ENCODE peak calls at places on chromosome 12, in ten cellular contexts. X is PC-9; T is mesendoderm; U is Karpas-422; V is uterus; F is tibial nerve; L is CD8-positive, alpha-beta T cell; A is right cardiac atrium; G is aorta; B is pancreas. Y is an unnamed sample.

GRCh38 chr12:40829738-40830144 is 137.5 kb downstream of the CNTN1 start:
- DNase-seq in X (no peak), T (no peak), U (no peak), V (no peak), F (no peak), L (no peak), A (no peak), G (no peak), B (no peak), Y (no peak)

GRCh38 chr12:103739546-103739945 is 101.5 kb downstream of the NT5DC3 start:
- DNase-seq in X (no peak), T (no peak), U (no peak), V (no peak), F (no peak), L (no peak), A (no peak), G (no peak), B (no peak), Y (no peak)

GRCh38 chr12:121697093-121697698 is 15.4 kb upstream of the TMEM120B start:
- DNase-seq in X (peak; percentile 13), T (no peak), U (peak; percentile 85), V (no peak), F (no peak), L (peak; percentile 48), A (no peak), G (no peak), B (no peak), Y (peak; percentile 19)

GRCh38 chr12:109822951-109823411 is 10.2 kb downstream of the TRPV4 start:
- DNase-seq in X (peak; percentile 79), T (no peak), U (no peak), V (no peak), F (no peak), L (no peak), A (no peak), G (peak; percentile 58), B (peak; percentile 87), Y (no peak)

GRCh38 chr12:93595336-93595735 is 22.9 kb downstream of the SOCS2 start:
- DNase-seq in X (no peak), T (no peak), U (no peak), V (no peak), F (no peak), L (no peak), A (no peak), G (no peak), B (no peak), Y (no peak)

GRCh38 chr12:11827096-11827841 is 177.8 kb downstream of the ETV6 start:
- DNase-seq in X (no peak), T (peak; percentile 83), U (no peak), V (no peak), F (no peak), L (no peak), A (peak; percentile 39), G (peak; percentile 77), B (peak; percentile 43), Y (no peak)

GRCh38 chr12:123335490-123335889 is 29.2 kb downstream of the SBNO1 start:
- DNase-seq in X (no peak), T (no peak), U (no peak), V (no peak), F (no peak), L (no peak), A (no peak), G (no peak), B (no peak), Y (no peak)

GRCh38 chr12:47114481-47114892 is 34.7 kb upstream of the AMIGO2 start:
- DNase-seq in X (no peak), T (no peak), U (no peak), V (no peak), F (no peak), L (no peak), A (no peak), G (no peak), B (no peak), Y (no peak)

GRCh38 chr12:46549527-46550265 is 177.1 kb upstream of the SLC38A2 start:
- DNase-seq in X (peak; percentile 25), T (no peak), U (no peak), V (no peak), F (no peak), L (no peak), A (no peak), G (no peak), B (no peak), Y (peak; percentile 44)

GRCh38 chr12:48936379-48936979 is 11.2 kb upstream of the FKBP11 start:
- DNase-seq in X (peak; percentile 62), T (peak; percentile 85), U (peak; percentile 90), V (peak; percentile 74), F (peak; percentile 69), L (peak; percentile 94), A (peak; percentile 77), G (peak; percentile 80), B (peak; percentile 47), Y (peak; percentile 75)

GRCh38 chr12:10741836-10742235 is 18.7 kb upstream of the YBX3 start:
- DNase-seq in X (no peak), T (no peak), U (no peak), V (no peak), F (no peak), L (no peak), A (no peak), G (no peak), B (no peak), Y (no peak)

GRCh38 chr12:29519585-29520182 is 22.2 kb upstream of the OVCH1 start:
- DNase-seq in X (peak; percentile 24), T (peak; percentile 38), U (peak; percentile 68), V (peak; percentile 23), F (no peak), L (peak; percentile 16), A (no peak), G (no peak), B (no peak), Y (peak; percentile 61)

GRCh38 chr12:52663420-52663819 is 11.4 kb upstream of the KRT2 start:
- DNase-seq in X (no peak), T (no peak), U (no peak), V (no peak), F (no peak), L (no peak), A (no peak), G (no peak), B (no peak), Y (no peak)
- H3K27me3 ChIP-seq in X (no peaks in the 10 kb centered on the region), T (no peaks in the 10 kb centered on the region), U (no peaks in the 10 kb centered on the region), V (no peaks in the 10 kb centered on the region), F (peaks cover 14% of the 10 kb centered on the region), L (no peaks in the 10 kb centered on the region), A (no peaks in the 10 kb centered on the region), G (peaks cover 3% of the 10 kb centered on the region), B (no peaks in the 10 kb centered on the region), Y (peaks cover 1% of the 10 kb centered on the region)

DNA sequence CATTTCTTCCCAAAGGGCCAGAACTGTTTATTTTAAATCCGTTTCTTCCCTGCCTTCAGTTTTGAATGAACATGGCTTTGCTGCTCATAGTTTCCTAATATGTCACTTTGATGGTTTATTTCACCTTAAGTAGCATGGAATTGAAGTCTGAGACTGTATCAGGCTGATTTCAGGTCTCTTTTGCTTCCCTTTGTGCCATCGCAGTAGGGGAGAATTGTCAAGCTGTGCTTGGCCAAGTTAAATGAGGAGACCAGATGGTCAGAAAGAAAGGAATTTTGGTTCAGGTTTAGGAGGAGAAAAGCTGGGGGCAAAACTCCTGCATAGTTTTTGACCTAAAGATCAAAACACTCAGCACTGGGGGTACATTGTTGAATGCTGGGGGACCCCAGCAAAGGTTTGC is 398.4 kb downstream of the NUAK1 start:
- DNase-seq in X (no peak), T (peak; percentile 52), U (no peak), V (no peak), F (no peak), L (no peak), A (no peak), G (no peak), B (no peak), Y (no peak)
- H3K27ac ChIP-seq in X (no peak overlapping the region), T (no peak overlapping the region), U (no peak overlapping the region), V (no peak overlapping the region), F (no peak overlapping the region), L (no peak overlapping the region), A (peak overlapping the region; percentile 24), G (peak overlapping the region; percentile 51), B (no peak overlapping the region), Y (no peak overlapping the region)

GRCh38 chr12:64685605-64686004 is 73.6 kb downstream of the GNS start:
- DNase-seq in X (no peak), T (no peak), U (no peak), V (no peak), F (no peak), L (no peak), A (no peak), G (no peak), B (no peak), Y (no peak)

GRCh38 chr12:64691227-64691792 is 67.9 kb downstream of the GNS start:
- DNase-seq in X (no peak), T (peak; percentile 80), U (no peak), V (no peak), F (no peak), L (no peak), A (no peak), G (no peak), B (no peak), Y (no peak)

GRCh38 chr12:64691793-64692583 is 67.2 kb downstream of the GNS start:
- DNase-seq in X (no peak), T (peak; percentile 57), U (no peak), V (no peak), F (no peak), L (no peak), A (no peak), G (no peak), B (no peak), Y (no peak)

GRCh38 chr12:64687816-64688599 is 71.2 kb downstream of the GNS start:
- DNase-seq in X (no peak), T (no peak), U (no peak), V (no peak), F (no peak), L (no peak), A (no peak), G (no peak), B (no peak), Y (no peak)

DNA sequence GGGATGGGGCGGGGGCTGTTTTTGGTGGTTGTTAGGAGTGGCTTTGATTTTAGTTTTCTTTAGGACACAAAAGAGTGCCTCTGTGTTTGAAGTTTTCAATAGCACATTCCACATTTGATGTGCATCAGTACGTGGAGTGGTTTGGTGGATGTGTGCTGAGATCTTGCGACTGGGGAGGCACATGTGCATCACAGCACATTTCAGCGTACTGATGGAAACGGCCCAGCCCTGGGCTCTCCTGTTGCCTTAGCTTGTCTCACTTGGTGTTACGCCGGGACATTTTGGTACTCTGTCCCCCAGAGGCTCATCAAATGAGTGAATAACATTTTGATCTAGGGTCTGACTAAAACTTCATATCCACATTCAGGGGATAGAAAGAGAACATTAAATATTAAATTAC is 70.5 kb downstream of the GNS start:
- DNase-seq in X (no peak), T (no peak), U (no peak), V (no peak), F (no peak), L (no peak), A (no peak), G (no peak), B (no peak), Y (no peak)
- H3K4me1 ChIP-seq in X (peaks cover 10% of the 10 kb centered on the region), T (peaks cover 5% of the 10 kb centered on the region), U (no peaks in the 10 kb centered on the region), V (no peaks in the 10 kb centered on the region), F (no peaks in the 10 kb centered on the region), L (peaks cover 95% of the 10 kb centered on the region), A (peaks cover 9% of the 10 kb centered on the region), G (no peaks in the 10 kb centered on the region), B (no peaks in the 10 kb centered on the region), Y (peaks cover 91% of the 10 kb centered on the region)

DNA sequence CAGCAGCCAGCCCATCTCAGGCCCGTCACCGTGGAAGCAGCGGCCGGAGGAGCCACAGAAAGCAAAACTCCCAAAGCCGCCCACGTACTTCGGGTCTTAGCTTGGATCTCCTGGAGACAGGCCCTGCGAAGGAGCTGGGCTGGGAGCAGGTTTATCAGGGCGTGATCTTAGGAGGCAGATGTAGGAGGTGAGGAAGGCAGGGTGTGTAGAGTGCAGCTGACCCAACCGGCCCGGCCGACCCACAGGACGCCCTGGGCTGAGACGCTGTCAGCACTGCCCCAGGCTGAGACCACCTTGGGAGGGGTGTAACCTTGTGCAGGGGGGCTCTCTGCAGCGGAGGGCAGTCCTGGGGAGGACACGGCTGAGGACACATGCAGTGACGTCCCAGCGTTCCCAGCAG is 30.7 kb upstream of the FBRSL1 start:
- DNase-seq in X (no peak), T (no peak), U (no peak), V (no peak), F (no peak), L (no peak), A (peak; percentile 4), G (no peak), B (no peak), Y (no peak)
- H3K27me3 ChIP-seq in X (peaks cover 48% of the 10 kb centered on the region), T (no peaks in the 10 kb centered on the region), U (no peaks in the 10 kb centered on the region), V (no peaks in the 10 kb centered on the region), F (peaks cover 4% of the 10 kb centered on the region), L (no peaks in the 10 kb centered on the region), A (no peaks in the 10 kb centered on the region), G (no peaks in the 10 kb centered on the region), B (no peaks in the 10 kb centered on the region), Y (no peaks in the 10 kb centered on the region)